ENCODE peak calls at places on chromosomes 4 and X, in five cellular contexts. Q, P, Z, W and I are unnamed samples.

GRCh38 chr4:139857977-139858376 is 192.4 kb downstream of the MGST2 start:
- DNase-seq in Q (no peak), P (no peak), Z (no peak), W (no peak), I (no peak)

GRCh38 chrX:37765507-37765906 is 14.4 kb upstream of the CYBB start:
- DNase-seq in Q (no peak), P (no peak), Z (no peak), W (no peak), I (no peak)

GRCh38 chrX:129793604-129794191 is 13.9 kb downstream of the SASH3 start:
- DNase-seq in Q (no peak), P (no peak), Z (no peak), W (peak), I (no peak)

GRCh38 chr4:170026253-170026991 is at the start of gene MFAP3L:
- DNase-seq in Q (peak), P (peak), Z (peak), W (peak), I (peak)

GRCh38 chr4:129232627-129233337 is 136.8 kb downstream of the C4orf33 start:
- DNase-seq in Q (no peak), P (no peak), Z (no peak), W (no peak), I (no peak)

GRCh38 chr4:97662133-97662532 is 481.1 kb downstream of the STPG2 start:
- DNase-seq in Q (no peak), P (no peak), Z (no peak), W (no peak), I (no peak)

GRCh38 chr4:138263438-138263837 is 21.3 kb upstream of the SLC7A11 start:
- DNase-seq in Q (no peak), P (no peak), Z (no peak), W (no peak), I (peak)

GRCh38 chrX:153499876-153500275 is 5.1 kb downstream of the BGN start:
- DNase-seq in Q (no peak), P (no peak), Z (peak), W (no peak), I (no peak)

GRCh38 chr4:177386416-177386815 is 55.8 kb downstream of the AGA start:
- DNase-seq in Q (no peak), P (no peak), Z (no peak), W (no peak), I (no peak)

GRCh38 chrX:16771483-16772398 is 14.5 kb upstream of the TXLNG start:
- DNase-seq in Q (peak), P (no peak), Z (no peak), W (no peak), I (peak)

GRCh38 chr4:153781717-153782416 is 7.0 kb downstream of the SFRP2 start:
- DNase-seq in Q (no peak), P (no peak), Z (no peak), W (no peak), I (peak)

GRCh38 chrX:107025538-107025937 is 25.5 kb upstream of the MORC4 start:
- DNase-seq in Q (no peak), P (no peak), Z (no peak), W (no peak), I (peak)

GRCh38 chrX:19560611-19561010 is 45.3 kb upstream of the MAP3K15 start:
- DNase-seq in Q (no peak), P (no peak), Z (no peak), W (no peak), I (peak)

GRCh38 chr4:76950846-76951321 is 1.3 kb downstream of the SEPTIN11 start:
- DNase-seq in Q (no peak), P (no peak), Z (no peak), W (no peak), I (peak)

GRCh38 chrX:111361751-111362150 is 50.2 kb downstream of the DCX start:
- DNase-seq in Q (no peak), P (no peak), Z (no peak), W (no peak), I (no peak)

GRCh38 chr4:82043809-82044137 is 330.0 kb downstream of the HNRNPD start:
- DNase-seq in Q (no peak), P (no peak), Z (no peak), W (no peak), I (peak)

GRCh38 chrX:124274438-124275166 is 57.9 kb upstream of the TEX13D start:
- DNase-seq in Q (no peak), P (no peak), Z (no peak), W (no peak), I (no peak)

GRCh38 chr4:74934016-74934821 is 1.3 kb downstream of the PARM1 start:
- DNase-seq in Q (no peak), P (no peak), Z (peak), W (no peak), I (peak)

GRCh38 chr4:153576443-153576774 is 107.7 kb upstream of the TLR2 start:
- DNase-seq in Q (no peak), P (no peak), Z (no peak), W (no peak), I (no peak)

GRCh38 chr4:95124906-95125504 is 367.2 kb downstream of the BMPR1B start:
- DNase-seq in Q (no peak), P (no peak), Z (no peak), W (no peak), I (peak)

GRCh38 chrX:1093112-1093511 is 119.3 kb downstream of the CRLF2 start:
- DNase-seq in Q (no peak), P (no peak), Z (no peak), W (no peak), I (no peak)

GRCh38 chrX:72060196-72060974 is 71.3 kb downstream of the RTL5 start:
- DNase-seq in Q (no peak), P (no peak), Z (peak), W (peak), I (no peak)

GRCh38 chrX:115499112-115499805 is 61.7 kb upstream of the PLS3 start:
- DNase-seq in Q (no peak), P (no peak), Z (no peak), W (peak), I (no peak)

GRCh38 chr4:64503945-64504675 is 94.9 kb upstream of the TECRL start:
- DNase-seq in Q (no peak), P (no peak), Z (no peak), W (no peak), I (no peak)

GRCh38 chrX:50691820-50692219 is 122.2 kb downstream of the SHROOM4 start:
- DNase-seq in Q (no peak), P (no peak), Z (no peak), W (peak), I (peak)

GRCh38 chr4:159639924-159640323 is 537.0 kb downstream of the RAPGEF2 start:
- DNase-seq in Q (no peak), P (no peak), Z (no peak), W (no peak), I (peak)

GRCh38 chrX:119816300-119816699 is 24.9 kb upstream of the RPL39 start:
- DNase-seq in Q (no peak), P (no peak), Z (no peak), W (no peak), I (no peak)

GRCh38 chrX:85244411-85245210 is 820 bp downstream of the ZNF711 start:
- DNase-seq in Q (no peak), P (no peak), Z (peak), W (no peak), I (no peak)

GRCh38 chr4:86302242-86302641 is 57.6 kb downstream of the MAPK10 start:
- DNase-seq in Q (no peak), P (no peak), Z (peak), W (no peak), I (peak)